ENCODE peak calls at places on chromosomes 6 and 20, in six cellular contexts. V is HCT116, N is NCI-H524 treated with DMSO at 0.1 percent for 48 hours, Q is suprapubic skin, E is left colon, Z is HFFc6. T is an unnamed sample.

GRCh38 chr6:85449388-85449817 is 480 bp upstream of the NT5E start:
- DNase-seq in V (no peak), N (no peak), Q (no peak), E (peak), Z (peak), T (no peak)

GRCh38 chr6:156789081-156789943 is 12.1 kb downstream of the ARID1B start:
- DNase-seq in V (no peak), N (no peak), Q (no peak), E (no peak), Z (no peak), T (no peak)

GRCh38 chr6:119161450-119161849 is 83.0 kb upstream of the FAM184A start:
- DNase-seq in V (no peak), N (peak), Q (no peak), E (no peak), Z (no peak), T (no peak)

GRCh38 chr6:101085327-101085726 is 204.2 kb upstream of the ASCC3 start:
- DNase-seq in V (no peak), N (no peak), Q (no peak), E (no peak), Z (no peak), T (no peak)

GRCh38 chr6:135880066-135880972 is 28.8 kb downstream of the PDE7B start:
- DNase-seq in V (no peak), N (no peak), Q (no peak), E (no peak), Z (peak), T (no peak)

GRCh38 chr6:14365393-14365792 is 247.8 kb downstream of the CD83 start:
- DNase-seq in V (no peak), N (no peak), Q (no peak), E (no peak), Z (peak), T (no peak)

GRCh38 chr6:40754481-40755045 is 167.4 kb upstream of the LRFN2 start:
- DNase-seq in V (no peak), N (peak), Q (no peak), E (no peak), Z (no peak), T (no peak)

GRCh38 chr20:17939622-17940446 is 28.8 kb downstream of the SNX5 start:
- DNase-seq in V (no peak), N (no peak), Q (no peak), E (no peak), Z (no peak), T (no peak)

GRCh38 chr6:119226089-119226488 is 123.5 kb downstream of the MAN1A1 start:
- DNase-seq in V (no peak), N (no peak), Q (no peak), E (no peak), Z (no peak), T (no peak)